ENCODE peak calls at places on chromosomes 13 and 19, in five cellular contexts. One of them, this sample, is unnamed.

GRCh38 chr13:75226755-75227435 is 255.1 kb downstream of the TBC1D4 start:
- DNase-seq in osteocyte: no peak
- DNase-seq in mucosa of descending colon: no peak
- DNase-seq in sigmoid colon: no peak
- DNase-seq in thoracic aorta: no peak
- DNase-seq in this sample: no peak

GRCh38 chr19:38173324-38174041 is 50.5 kb downstream of the DPF1 start:
- DNase-seq in thoracic aorta: peak; percentile 67
- DNase-seq in mucosa of descending colon: no peak
- DNase-seq in osteocyte: no peak
- DNase-seq in sigmoid colon: no peak
- DNase-seq in this sample: no peak

GRCh38 chr19:11460207-11460606 is 20.6 kb downstream of the ELAVL3 start:
- DNase-seq in sigmoid colon: no peak
- DNase-seq in thoracic aorta: no peak
- DNase-seq in osteocyte: no peak
- DNase-seq in mucosa of descending colon: no peak
- DNase-seq in this sample: no peak

GRCh38 chr19:49866933-49867782 is at the start of gene PNKP:
- DNase-seq in sigmoid colon: peak; percentile 95
- DNase-seq in mucosa of descending colon: peak; percentile 91
- DNase-seq in thoracic aorta: peak; percentile 69
- DNase-seq in osteocyte: peak; percentile 96
- DNase-seq in this sample: peak; percentile 88

GRCh38 chr19:56076413-56076998 is 44.6 kb downstream of the ZNF787 start:
- DNase-seq in mucosa of descending colon: peak; percentile 83
- DNase-seq in thoracic aorta: no peak
- DNase-seq in osteocyte: no peak
- DNase-seq in sigmoid colon: no peak
- DNase-seq in this sample: peak; percentile 78

GRCh38 chr19:10112895-10113591 is 1.6 kb downstream of the P2RY11 start:
- DNase-seq in sigmoid colon: no peak
- DNase-seq in thoracic aorta: no peak
- DNase-seq in osteocyte: no peak
- DNase-seq in mucosa of descending colon: peak; percentile 67
- DNase-seq in this sample: no peak

GRCh38 chr19:58380037-58380735 is 644 bp downstream of the ZNF837 start:
- DNase-seq in mucosa of descending colon: no peak
- DNase-seq in osteocyte: no peak
- DNase-seq in thoracic aorta: no peak
- DNase-seq in sigmoid colon: no peak
- DNase-seq in this sample: no peak

GRCh38 chr13:25927966-25928365 is 123.8 kb downstream of the SHISA2 start:
- DNase-seq in thoracic aorta: no peak
- DNase-seq in sigmoid colon: no peak
- DNase-seq in osteocyte: no peak
- DNase-seq in mucosa of descending colon: no peak
- DNase-seq in this sample: no peak

GRCh38 chr19:35083678-35084077 is 31.9 kb upstream of the FXYD3 start:
- DNase-seq in osteocyte: no peak
- DNase-seq in sigmoid colon: no peak
- DNase-seq in mucosa of descending colon: no peak
- DNase-seq in thoracic aorta: no peak
- DNase-seq in this sample: no peak

GRCh38 chr13:99425485-99426341 is 75.6 kb upstream of the TM9SF2 start:
- DNase-seq in thoracic aorta: no peak
- DNase-seq in mucosa of descending colon: peak; percentile 65
- DNase-seq in osteocyte: no peak
- DNase-seq in sigmoid colon: no peak
- DNase-seq in this sample: no peak

GRCh38 chr13:99422556-99423220 is 78.6 kb upstream of the TM9SF2 start:
- DNase-seq in thoracic aorta: no peak
- DNase-seq in osteocyte: no peak
- DNase-seq in sigmoid colon: no peak
- DNase-seq in mucosa of descending colon: no peak
- DNase-seq in this sample: no peak

GRCh38 chr13:99421758-99422555 is 79.3 kb upstream of the TM9SF2 start:
- DNase-seq in osteocyte: no peak
- DNase-seq in sigmoid colon: no peak
- DNase-seq in thoracic aorta: no peak
- DNase-seq in mucosa of descending colon: no peak
- DNase-seq in this sample: no peak

GRCh38 chr13:99429670-99430069 is 71.6 kb upstream of the TM9SF2 start:
- DNase-seq in sigmoid colon: no peak
- DNase-seq in thoracic aorta: no peak
- DNase-seq in osteocyte: no peak
- DNase-seq in mucosa of descending colon: no peak
- DNase-seq in this sample: no peak

GRCh38 chr13:99426426-99426825 is 74.8 kb upstream of the TM9SF2 start:
- DNase-seq in mucosa of descending colon: no peak
- DNase-seq in osteocyte: no peak
- DNase-seq in thoracic aorta: no peak
- DNase-seq in sigmoid colon: no peak
- DNase-seq in this sample: no peak
- TF ChIP-seq CTCF in mucosa of descending colon: no peak
- TF ChIP-seq CTCF in osteocyte: no peak
- TF ChIP-seq CTCF in thoracic aorta: no peak
- TF ChIP-seq CTCF in sigmoid colon: no peak
- TF ChIP-seq CTCF in this sample: no peak

GRCh38 chr13:22736768-22737092 is 444.0 kb upstream of the SGCG start:
- DNase-seq in thoracic aorta: no peak
- DNase-seq in sigmoid colon: no peak
- DNase-seq in osteocyte: no peak
- DNase-seq in mucosa of descending colon: no peak
- DNase-seq in this sample: no peak
- TF ChIP-seq CTCF in thoracic aorta: no peak
- TF ChIP-seq CTCF in sigmoid colon: no peak
- TF ChIP-seq CTCF in osteocyte: no peak
- TF ChIP-seq CTCF in mucosa of descending colon: no peak
- TF ChIP-seq CTCF in this sample: no peak

DNA sequence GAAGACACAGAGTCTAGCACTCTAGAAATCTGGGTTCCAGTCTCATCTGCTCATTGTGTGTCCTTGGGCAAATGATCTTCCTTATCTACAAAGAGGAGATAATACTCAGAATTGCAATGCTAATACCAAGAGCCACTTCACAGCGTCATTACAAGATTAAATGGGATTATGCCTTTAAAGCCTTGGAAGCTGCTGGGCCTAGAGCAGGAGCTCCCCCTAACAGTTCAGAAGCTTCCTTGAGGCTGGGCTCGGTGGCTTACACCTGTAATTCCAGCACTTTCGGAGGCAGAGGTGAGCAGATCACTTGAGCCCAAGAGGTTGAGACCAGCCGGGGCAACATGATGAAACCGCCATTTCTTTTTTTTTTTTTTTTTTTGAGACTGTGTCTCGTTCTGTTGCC is 27.6 kb downstream of the AP2S1 start:
- DNase-seq in osteocyte: no peak
- DNase-seq in mucosa of descending colon: no peak
- DNase-seq in sigmoid colon: no peak
- DNase-seq in thoracic aorta: no peak
- DNase-seq in this sample: no peak
- TF ChIP-seq CTCF in osteocyte: no peak
- TF ChIP-seq CTCF in mucosa of descending colon: no peak
- TF ChIP-seq CTCF in sigmoid colon: no peak
- TF ChIP-seq CTCF in thoracic aorta: no peak
- TF ChIP-seq CTCF in this sample: no peak

DNA sequence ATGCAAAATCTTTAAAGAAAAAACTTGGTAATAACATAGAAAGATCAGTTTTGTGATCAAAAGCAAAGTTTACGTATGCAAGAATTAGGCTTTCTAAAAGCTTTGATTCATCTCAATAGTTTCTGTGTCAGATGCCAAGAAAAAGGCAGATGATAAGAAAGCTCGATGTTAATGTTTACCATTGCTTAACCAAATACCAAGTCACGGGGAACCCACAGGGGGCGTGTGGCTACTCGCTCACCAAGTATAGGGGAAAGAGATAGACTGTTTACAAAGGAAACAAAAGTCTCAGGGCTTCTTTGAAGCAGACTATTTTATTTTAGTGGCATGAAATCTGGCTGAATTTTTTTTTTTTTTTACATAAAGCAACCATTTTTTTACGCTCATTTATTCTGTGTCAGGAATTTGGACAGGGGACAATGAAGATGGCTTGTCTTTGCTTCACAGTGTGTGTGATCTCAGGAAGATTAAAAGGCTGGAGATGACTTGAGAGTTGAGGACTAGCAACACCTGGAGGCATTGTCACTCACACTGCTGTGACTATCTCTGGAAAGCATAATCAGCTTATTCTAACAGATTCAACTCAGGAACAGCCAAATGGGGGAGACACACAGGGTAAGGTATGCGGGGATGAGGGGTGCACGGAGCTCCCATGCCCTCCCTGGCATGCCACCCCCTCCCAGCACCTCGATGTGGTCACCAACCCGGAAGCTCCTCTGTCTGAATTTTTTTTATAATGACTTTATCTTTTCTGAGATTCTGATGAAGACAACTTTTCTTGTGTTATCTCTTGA is 24.9 kb downstream of the RCBTB1 start:
- DNase-seq in mucosa of descending colon: peak; percentile 39
- DNase-seq in osteocyte: no peak
- DNase-seq in thoracic aorta: no peak
- DNase-seq in sigmoid colon: no peak
- DNase-seq in this sample: no peak
- TF ChIP-seq CTCF in mucosa of descending colon: no peak
- TF ChIP-seq CTCF in osteocyte: peak; percentile 40
- TF ChIP-seq CTCF in thoracic aorta: peak; percentile 24
- TF ChIP-seq CTCF in sigmoid colon: no peak
- TF ChIP-seq CTCF in this sample: no peak

GRCh38 chr13:71964491-71965108 is 97.6 kb upstream of the DACH1 start:
- DNase-seq in osteocyte: no peak
- DNase-seq in mucosa of descending colon: no peak
- DNase-seq in sigmoid colon: no peak
- DNase-seq in thoracic aorta: no peak
- DNase-seq in this sample: no peak
- TF ChIP-seq CTCF in osteocyte: no peak
- TF ChIP-seq CTCF in mucosa of descending colon: no peak
- TF ChIP-seq CTCF in sigmoid colon: no peak
- TF ChIP-seq CTCF in thoracic aorta: no peak
- TF ChIP-seq CTCF in this sample: no peak

DNA sequence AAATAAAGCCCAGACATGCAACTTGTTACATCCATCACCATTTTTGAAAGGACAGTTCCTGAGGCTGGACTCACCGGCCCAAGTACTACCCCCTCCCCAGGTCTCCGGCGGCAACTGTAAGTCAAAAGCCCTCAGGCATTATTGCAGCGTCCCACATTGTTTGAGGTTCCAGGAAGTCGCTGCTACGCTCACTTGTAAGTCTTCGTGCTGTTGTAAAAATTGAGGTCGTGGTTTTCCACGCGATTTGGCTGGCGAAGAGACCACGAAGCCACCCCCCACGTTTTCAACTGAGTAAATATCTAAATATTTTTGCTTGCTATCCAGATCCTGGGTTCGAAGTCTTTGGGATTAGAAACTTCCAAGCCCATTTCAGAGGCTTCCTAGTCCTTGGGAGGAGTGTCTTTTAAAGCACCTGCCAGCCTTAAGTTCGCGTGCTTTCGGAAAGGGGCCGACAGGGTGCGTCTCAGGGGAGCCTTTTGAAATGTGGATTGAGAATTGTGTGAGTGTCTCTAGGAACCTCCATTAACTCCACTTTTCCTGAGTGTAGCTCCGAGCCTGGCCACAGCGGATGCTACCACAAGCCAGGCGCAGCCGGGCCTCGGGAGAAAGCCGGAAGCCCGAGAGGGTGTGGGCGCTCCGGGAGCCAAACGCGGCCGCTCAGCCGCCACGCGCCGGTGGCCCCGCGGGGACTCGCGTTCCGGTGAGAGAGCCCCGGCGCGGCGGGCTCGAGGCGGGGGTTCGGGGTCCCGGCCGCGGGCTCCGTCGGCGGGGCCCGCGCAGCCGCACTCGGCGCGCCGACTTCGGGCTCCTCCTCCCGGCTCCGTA is at the start of gene FNDC3A:
- DNase-seq in mucosa of descending colon: peak; percentile 68
- DNase-seq in thoracic aorta: no peak
- DNase-seq in sigmoid colon: peak; percentile 76
- DNase-seq in osteocyte: peak; percentile 94
- DNase-seq in this sample: no peak
- TF ChIP-seq CTCF in mucosa of descending colon: no peak
- TF ChIP-seq CTCF in thoracic aorta: no peak
- TF ChIP-seq CTCF in sigmoid colon: no peak
- TF ChIP-seq CTCF in osteocyte: no peak
- TF ChIP-seq CTCF in this sample: no peak

DNA sequence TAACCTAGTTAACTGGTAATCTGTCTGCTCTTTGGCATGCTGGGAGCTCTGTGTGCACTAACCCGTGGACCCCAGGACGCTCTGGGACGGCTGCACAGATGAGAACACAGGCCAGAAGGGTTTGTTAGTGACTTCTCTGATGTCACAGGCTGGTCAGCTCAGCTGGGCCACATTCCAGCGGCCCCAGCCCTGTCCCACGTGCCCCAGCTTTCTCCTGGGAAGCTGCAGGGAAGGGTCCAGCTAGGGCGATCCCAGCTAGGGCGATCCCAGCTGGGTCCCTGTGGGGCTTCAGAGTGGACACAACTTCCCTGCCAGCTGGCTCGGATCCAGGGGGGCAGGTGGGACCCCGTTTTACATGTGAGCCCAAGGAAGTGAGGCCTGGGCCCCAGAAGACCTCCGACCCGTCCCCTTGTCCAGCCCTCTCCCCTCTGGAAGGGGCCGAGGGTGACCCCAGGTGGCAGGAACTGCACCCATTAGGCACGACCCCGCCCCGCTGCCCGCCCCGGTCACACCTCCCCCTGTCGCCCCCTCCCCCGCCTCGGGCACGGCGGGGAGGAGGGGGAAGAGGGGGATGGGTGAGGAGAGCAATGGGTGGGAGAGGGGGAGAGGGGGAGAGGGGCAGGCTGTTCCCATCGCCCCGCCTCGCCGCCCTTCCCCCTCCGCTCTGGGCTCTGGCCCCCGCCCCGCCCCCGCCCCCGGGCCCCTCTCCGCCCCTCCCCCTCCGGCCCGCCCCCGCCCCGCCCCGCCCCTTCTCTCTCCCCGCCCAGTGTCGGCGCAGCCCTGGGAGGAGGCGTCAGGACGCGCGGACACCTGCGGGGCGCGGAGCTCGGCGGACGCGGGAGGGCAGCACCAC is 75.2 kb upstream of the MCF2L start:
- DNase-seq in thoracic aorta: no peak
- DNase-seq in osteocyte: no peak
- DNase-seq in mucosa of descending colon: peak; percentile 48
- DNase-seq in sigmoid colon: no peak
- DNase-seq in this sample: no peak
- TF ChIP-seq CTCF in thoracic aorta: no peak
- TF ChIP-seq CTCF in osteocyte: no peak
- TF ChIP-seq CTCF in mucosa of descending colon: no peak
- TF ChIP-seq CTCF in sigmoid colon: no peak
- TF ChIP-seq CTCF in this sample: no peak

GRCh38 chr13:49820591-49821215 is 28.2 kb upstream of the KPNA3 start:
- DNase-seq in sigmoid colon: no peak
- DNase-seq in mucosa of descending colon: no peak
- DNase-seq in thoracic aorta: no peak
- DNase-seq in osteocyte: no peak
- DNase-seq in this sample: no peak

GRCh38 chr13:49821216-49821820 is 28.8 kb upstream of the KPNA3 start:
- DNase-seq in osteocyte: no peak
- DNase-seq in thoracic aorta: no peak
- DNase-seq in mucosa of descending colon: no peak
- DNase-seq in sigmoid colon: no peak
- DNase-seq in this sample: no peak
- TF ChIP-seq CTCF in osteocyte: no peak
- TF ChIP-seq CTCF in thoracic aorta: no peak
- TF ChIP-seq CTCF in mucosa of descending colon: no peak
- TF ChIP-seq CTCF in sigmoid colon: no peak
- TF ChIP-seq CTCF in this sample: no peak

This sample was measured in tibial nerve.